ENCODE peak calls at places on chromosomes 2 and 18, in six cellular contexts. One of them, this sample, is unnamed.
A peak's percentile ranks its signal among the peaks of the same experiment; 100 is the strongest.

GRCh38 chr2:219459460-219460311 is 25.0 kb downstream of the SPEG start:
- DNase-seq in stomach: peak; percentile 59
- DNase-seq in stimulated activated naive B cell treated with anti-CD40 and anti-IgM and Interleukin-4, amounts not matched to agents 10 μg/mL and 1 μg/mL and 100 μg/mL, for 72 hours: no peak
- DNase-seq in EH: peak; percentile 74
- DNase-seq in M059J: peak; percentile 51
- DNase-seq in NCI-H446: peak; percentile 55
- DNase-seq in this sample: peak; percentile 57

GRCh38 chr2:39737661-39738060 is 41.4 kb downstream of the THUMPD2 start:
- DNase-seq in stimulated activated naive B cell treated with anti-CD40 and anti-IgM and Interleukin-4, amounts not matched to agents 10 μg/mL and 1 μg/mL and 100 μg/mL, for 72 hours: no peak
- DNase-seq in NCI-H446: no peak
- DNase-seq in stomach: no peak
- DNase-seq in EH: peak; percentile 94
- DNase-seq in M059J: peak; percentile 90
- DNase-seq in this sample: no peak

GRCh38 chr2:145137211-145137610 is 617.3 kb upstream of the ZEB2 start:
- DNase-seq in stimulated activated naive B cell treated with anti-CD40 and anti-IgM and Interleukin-4, amounts not matched to agents 10 μg/mL and 1 μg/mL and 100 μg/mL, for 72 hours: no peak
- DNase-seq in M059J: peak; percentile 10
- DNase-seq in NCI-H446: no peak
- DNase-seq in stomach: no peak
- DNase-seq in EH: no peak
- DNase-seq in this sample: no peak

GRCh38 chr18:60929966-60930365 is 403.3 kb upstream of the CDH20 start:
- DNase-seq in M059J: no peak
- DNase-seq in NCI-H446: no peak
- DNase-seq in stimulated activated naive B cell treated with anti-CD40 and anti-IgM and Interleukin-4, amounts not matched to agents 10 μg/mL and 1 μg/mL and 100 μg/mL, for 72 hours: no peak
- DNase-seq in EH: no peak
- DNase-seq in stomach: no peak
- DNase-seq in this sample: no peak

GRCh38 chr2:11430729-11431128 is 35.2 kb downstream of the E2F6 start:
- DNase-seq in stomach: no peak
- DNase-seq in stimulated activated naive B cell treated with anti-CD40 and anti-IgM and Interleukin-4, amounts not matched to agents 10 μg/mL and 1 μg/mL and 100 μg/mL, for 72 hours: no peak
- DNase-seq in M059J: no peak
- DNase-seq in EH: no peak
- DNase-seq in NCI-H446: no peak
- DNase-seq in this sample: no peak

GRCh38 chr2:85838181-85838580 is 50.6 kb downstream of the ST3GAL5 start:
- DNase-seq in stomach: no peak
- DNase-seq in EH: no peak
- DNase-seq in M059J: peak; percentile 9
- DNase-seq in NCI-H446: no peak
- DNase-seq in stimulated activated naive B cell treated with anti-CD40 and anti-IgM and Interleukin-4, amounts not matched to agents 10 μg/mL and 1 μg/mL and 100 μg/mL, for 72 hours: no peak
- DNase-seq in this sample: no peak

GRCh38 chr18:48186084-48186798 is 222.9 kb downstream of the ZBTB7C start:
- DNase-seq in M059J: peak; percentile 24
- DNase-seq in NCI-H446: no peak
- DNase-seq in stimulated activated naive B cell treated with anti-CD40 and anti-IgM and Interleukin-4, amounts not matched to agents 10 μg/mL and 1 μg/mL and 100 μg/mL, for 72 hours: no peak
- DNase-seq in stomach: no peak
- DNase-seq in EH: no peak
- DNase-seq in this sample: no peak

GRCh38 chr2:232884549-232885263 is 14.6 kb downstream of the SNORC start:
- DNase-seq in NCI-H446: no peak
- DNase-seq in stomach: no peak
- DNase-seq in M059J: no peak
- DNase-seq in EH: no peak
- DNase-seq in stimulated activated naive B cell treated with anti-CD40 and anti-IgM and Interleukin-4, amounts not matched to agents 10 μg/mL and 1 μg/mL and 100 μg/mL, for 72 hours: no peak
- DNase-seq in this sample: no peak

GRCh38 chr2:238346539-238346938 is 26.2 kb downstream of the TRAF3IP1 start:
- DNase-seq in NCI-H446: no peak
- DNase-seq in M059J: no peak
- DNase-seq in stomach: no peak
- DNase-seq in EH: no peak
- DNase-seq in stimulated activated naive B cell treated with anti-CD40 and anti-IgM and Interleukin-4, amounts not matched to agents 10 μg/mL and 1 μg/mL and 100 μg/mL, for 72 hours: no peak
- DNase-seq in this sample: no peak

GRCh38 chr2:220068877-220069276 is 441.4 kb downstream of the SLC4A3 start:
- DNase-seq in stomach: no peak
- DNase-seq in EH: no peak
- DNase-seq in M059J: no peak
- DNase-seq in NCI-H446: no peak
- DNase-seq in stimulated activated naive B cell treated with anti-CD40 and anti-IgM and Interleukin-4, amounts not matched to agents 10 μg/mL and 1 μg/mL and 100 μg/mL, for 72 hours: no peak
- DNase-seq in this sample: no peak

GRCh38 chr2:172101707-172102158 is 967 bp downstream of the DLX2 start:
- DNase-seq in EH: peak; percentile 50
- DNase-seq in M059J: peak; percentile 38
- DNase-seq in NCI-H446: no peak
- DNase-seq in stimulated activated naive B cell treated with anti-CD40 and anti-IgM and Interleukin-4, amounts not matched to agents 10 μg/mL and 1 μg/mL and 100 μg/mL, for 72 hours: no peak
- DNase-seq in stomach: no peak
- DNase-seq in this sample: no peak

GRCh38 chr2:203904022-203904421 is 32.5 kb upstream of the ICOS start:
- DNase-seq in NCI-H446: no peak
- DNase-seq in EH: no peak
- DNase-seq in stimulated activated naive B cell treated with anti-CD40 and anti-IgM and Interleukin-4, amounts not matched to agents 10 μg/mL and 1 μg/mL and 100 μg/mL, for 72 hours: no peak
- DNase-seq in M059J: no peak
- DNase-seq in stomach: no peak
- DNase-seq in this sample: no peak

GRCh38 chr2:128304330-128304714 is 14.3 kb downstream of the HS6ST1 start:
- DNase-seq in stomach: no peak
- DNase-seq in M059J: no peak
- DNase-seq in EH: no peak
- DNase-seq in stimulated activated naive B cell treated with anti-CD40 and anti-IgM and Interleukin-4, amounts not matched to agents 10 μg/mL and 1 μg/mL and 100 μg/mL, for 72 hours: no peak
- DNase-seq in NCI-H446: no peak
- DNase-seq in this sample: no peak

GRCh38 chr2:88090446-88091283 is 23.0 kb downstream of the SMYD1 start:
- DNase-seq in M059J: no peak
- DNase-seq in NCI-H446: no peak
- DNase-seq in stimulated activated naive B cell treated with anti-CD40 and anti-IgM and Interleukin-4, amounts not matched to agents 10 μg/mL and 1 μg/mL and 100 μg/mL, for 72 hours: no peak
- DNase-seq in stomach: no peak
- DNase-seq in EH: no peak
- DNase-seq in this sample: no peak

GRCh38 chr2:237081596-237081995 is 4.1 kb upstream of the COPS8 start:
- DNase-seq in EH: no peak
- DNase-seq in stomach: no peak
- DNase-seq in NCI-H446: no peak
- DNase-seq in stimulated activated naive B cell treated with anti-CD40 and anti-IgM and Interleukin-4, amounts not matched to agents 10 μg/mL and 1 μg/mL and 100 μg/mL, for 72 hours: no peak
- DNase-seq in M059J: no peak
- DNase-seq in this sample: no peak

GRCh38 chr2:33583194-33583938 is 15.7 kb downstream of the FAM98A start:
- DNase-seq in stomach: no peak
- DNase-seq in M059J: peak; percentile 37
- DNase-seq in EH: peak; percentile 51
- DNase-seq in stimulated activated naive B cell treated with anti-CD40 and anti-IgM and Interleukin-4, amounts not matched to agents 10 μg/mL and 1 μg/mL and 100 μg/mL, for 72 hours: peak; percentile 8
- DNase-seq in NCI-H446: peak; percentile 44
- DNase-seq in this sample: peak; percentile 28

GRCh38 chr18:5464241-5464640 is 79.6 kb downstream of the EPB41L3 start:
- DNase-seq in stomach: no peak
- DNase-seq in NCI-H446: no peak
- DNase-seq in EH: peak; percentile 6
- DNase-seq in stimulated activated naive B cell treated with anti-CD40 and anti-IgM and Interleukin-4, amounts not matched to agents 10 μg/mL and 1 μg/mL and 100 μg/mL, for 72 hours: no peak
- DNase-seq in M059J: no peak
- DNase-seq in this sample: no peak

GRCh38 chr2:157150747-157151146 is 106.8 kb upstream of the GALNT5 start:
- DNase-seq in NCI-H446: no peak
- DNase-seq in stimulated activated naive B cell treated with anti-CD40 and anti-IgM and Interleukin-4, amounts not matched to agents 10 μg/mL and 1 μg/mL and 100 μg/mL, for 72 hours: no peak
- DNase-seq in EH: peak; percentile 39
- DNase-seq in M059J: peak; percentile 53
- DNase-seq in stomach: no peak
- DNase-seq in this sample: no peak

GRCh38 chr2:67670704-67671300 is 273.7 kb downstream of the ETAA1 start:
- DNase-seq in stimulated activated naive B cell treated with anti-CD40 and anti-IgM and Interleukin-4, amounts not matched to agents 10 μg/mL and 1 μg/mL and 100 μg/mL, for 72 hours: no peak
- DNase-seq in NCI-H446: no peak
- DNase-seq in M059J: no peak
- DNase-seq in stomach: no peak
- DNase-seq in EH: no peak
- DNase-seq in this sample: no peak

GRCh38 chr2:71613953-71614925 is 160.9 kb downstream of the DYSF start:
- DNase-seq in stimulated activated naive B cell treated with anti-CD40 and anti-IgM and Interleukin-4, amounts not matched to agents 10 μg/mL and 1 μg/mL and 100 μg/mL, for 72 hours: no peak
- DNase-seq in stomach: peak; percentile 21
- DNase-seq in M059J: no peak
- DNase-seq in EH: no peak
- DNase-seq in NCI-H446: no peak
- DNase-seq in this sample: no peak

This sample was measured in NCI-H460.